ENCODE peak calls at places on chromosomes 7 and 10, in five cellular contexts. One of them, this sample, is unnamed.

GRCh38 chr10:46228076-46229071 is 58.4 kb upstream of the ANTXRL start:
- DNase-seq in HCT116: peak
- DNase-seq in SK-N-SH: peak
- DNase-seq in HepG2: peak
- DNase-seq in GM12878: no peak
- DNase-seq in this sample: peak

GRCh38 chr7:36084485-36085091 is 68.5 kb upstream of the EEPD1 start:
- DNase-seq in HCT116: peak
- DNase-seq in GM12878: no peak
- DNase-seq in HepG2: peak
- DNase-seq in SK-N-SH: peak
- DNase-seq in this sample: peak

GRCh38 chr10:107671968-107672367 is 507.5 kb upstream of the SORCS1 start:
- DNase-seq in SK-N-SH: no peak
- DNase-seq in HepG2: no peak
- DNase-seq in GM12878: no peak
- DNase-seq in HCT116: no peak
- DNase-seq in this sample: no peak

GRCh38 chr10:98269435-98269912 is 1.5 kb upstream of the LOXL4 start:
- DNase-seq in HCT116: peak
- DNase-seq in HepG2: peak
- DNase-seq in SK-N-SH: peak
- DNase-seq in GM12878: no peak
- DNase-seq in this sample: peak

GRCh38 chr7:150432915-150433892 is 17.2 kb upstream of the GIMAP8 start:
- DNase-seq in HepG2: no peak
- DNase-seq in SK-N-SH: no peak
- DNase-seq in GM12878: peak
- DNase-seq in HCT116: no peak
- DNase-seq in this sample: no peak

GRCh38 chr10:99630991-99631390 is 10.8 kb upstream of the SLC25A28 start:
- DNase-seq in GM12878: no peak
- DNase-seq in HCT116: no peak
- DNase-seq in HepG2: no peak
- DNase-seq in SK-N-SH: no peak
- DNase-seq in this sample: no peak

GRCh38 chr10:59905066-59905734 is 1.2 kb downstream of the CCDC6 start:
- DNase-seq in SK-N-SH: peak
- DNase-seq in HCT116: no peak
- DNase-seq in GM12878: no peak
- DNase-seq in HepG2: no peak
- DNase-seq in this sample: peak

GRCh38 chr10:24858244-24858907 is 94.0 kb downstream of the PRTFDC1 start:
- DNase-seq in SK-N-SH: no peak
- DNase-seq in HepG2: no peak
- DNase-seq in GM12878: no peak
- DNase-seq in HCT116: no peak
- DNase-seq in this sample: no peak

GRCh38 chr10:1174022-1174421 is 117.8 kb downstream of the WDR37 start:
- DNase-seq in HepG2: no peak
- DNase-seq in GM12878: no peak
- DNase-seq in SK-N-SH: no peak
- DNase-seq in HCT116: no peak
- DNase-seq in this sample: no peak

GRCh38 chr10:132554991-132555647 is 17.5 kb downstream of the INPP5A start:
- DNase-seq in SK-N-SH: no peak
- DNase-seq in GM12878: no peak
- DNase-seq in HCT116: no peak
- DNase-seq in HepG2: no peak
- DNase-seq in this sample: no peak

GRCh38 chr10:52883996-52884871 is 111.7 kb upstream of the MBL2 start:
- DNase-seq in GM12878: peak
- DNase-seq in HCT116: peak
- DNase-seq in SK-N-SH: peak
- DNase-seq in HepG2: peak
- DNase-seq in this sample: peak

GRCh38 chr10:70070834-70071233 is 18.2 kb downstream of the MACROH2A2 start:
- DNase-seq in HCT116: no peak
- DNase-seq in HepG2: no peak
- DNase-seq in GM12878: no peak
- DNase-seq in SK-N-SH: no peak
- DNase-seq in this sample: no peak

GRCh38 chr10:3898821-3899220 is 113.8 kb upstream of the KLF6 start:
- DNase-seq in GM12878: no peak
- DNase-seq in SK-N-SH: no peak
- DNase-seq in HepG2: peak
- DNase-seq in HCT116: peak
- DNase-seq in this sample: peak

GRCh38 chr7:99389772-99390171 is 15.2 kb downstream of the ARPC1B start:
- DNase-seq in GM12878: no peak
- DNase-seq in HepG2: no peak
- DNase-seq in HCT116: no peak
- DNase-seq in SK-N-SH: no peak
- DNase-seq in this sample: no peak

GRCh38 chr10:112658900-112659328 is 211.9 kb downstream of the VTI1A start:
- DNase-seq in GM12878: no peak
- DNase-seq in SK-N-SH: no peak
- DNase-seq in HCT116: peak
- DNase-seq in HepG2: peak
- DNase-seq in this sample: peak

GRCh38 chr10:78944658-78945333 is 124.0 kb upstream of the ZMIZ1 start:
- DNase-seq in HCT116: no peak
- DNase-seq in HepG2: no peak
- DNase-seq in GM12878: no peak
- DNase-seq in SK-N-SH: no peak
- DNase-seq in this sample: no peak

GRCh38 chr7:129952164-129952652 is 552 bp downstream of the UBE2H start:
- DNase-seq in SK-N-SH: no peak
- DNase-seq in GM12878: no peak
- DNase-seq in HepG2: no peak
- DNase-seq in HCT116: no peak
- DNase-seq in this sample: no peak

GRCh38 chr7:50304911-50305621 is 550 bp downstream of the IKZF1 start:
- DNase-seq in GM12878: no peak
- DNase-seq in HepG2: no peak
- DNase-seq in SK-N-SH: peak
- DNase-seq in HCT116: no peak
- DNase-seq in this sample: no peak

DNA sequence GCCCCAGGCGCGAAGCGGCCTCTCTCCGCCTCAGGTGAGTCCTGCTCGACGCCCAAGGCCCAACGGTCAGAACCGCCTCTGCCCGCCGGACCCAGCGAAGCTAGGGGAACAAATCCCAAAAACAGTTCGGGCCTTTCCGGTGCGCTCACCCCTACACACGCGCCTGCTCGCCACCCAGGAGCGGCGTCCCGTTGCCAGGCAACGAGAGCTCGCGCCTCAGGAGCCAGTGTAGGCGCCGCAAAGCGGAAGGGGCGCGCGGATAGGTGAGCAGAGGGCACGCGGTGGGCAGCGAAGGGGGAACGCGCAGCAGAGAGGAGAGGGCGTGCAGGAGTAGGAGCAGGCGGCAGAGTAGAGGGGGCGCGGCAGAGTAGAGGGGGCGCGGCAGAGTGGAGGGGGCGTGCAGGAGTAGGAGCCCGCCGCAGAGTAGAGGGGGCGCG is at the start of the genes DYDC1 and DYDC2:
- DNase-seq in GM12878: no peak
- DNase-seq in HepG2: no peak
- DNase-seq in HCT116: no peak
- DNase-seq in SK-N-SH: peak
- DNase-seq in this sample: no peak
- TF ChIP-seq JUND in GM12878: no peak
- TF ChIP-seq JUND in HepG2: no peak
- TF ChIP-seq JUND in HCT116: no peak
- TF ChIP-seq JUND in SK-N-SH: no peak
- TF ChIP-seq JUND in this sample: no peak

GRCh38 chr7:32587431-32587948 is 92.2 kb downstream of the AVL9 start:
- DNase-seq in SK-N-SH: no peak
- DNase-seq in GM12878: no peak
- DNase-seq in HCT116: no peak
- DNase-seq in HepG2: peak
- DNase-seq in this sample: peak
- TF ChIP-seq JUND in SK-N-SH: peak
- TF ChIP-seq JUND in GM12878: no peak
- TF ChIP-seq JUND in HCT116: no peak
- TF ChIP-seq JUND in HepG2: no peak
- TF ChIP-seq JUND in this sample: no peak

GRCh38 chr7:127440206-127440605 is 47.7 kb upstream of the ZNF800 start:
- DNase-seq in HCT116: no peak
- DNase-seq in GM12878: no peak
- DNase-seq in HepG2: no peak
- DNase-seq in SK-N-SH: no peak
- DNase-seq in this sample: no peak
- TF ChIP-seq JUND in HCT116: no peak
- TF ChIP-seq JUND in GM12878: no peak
- TF ChIP-seq JUND in HepG2: no peak
- TF ChIP-seq JUND in SK-N-SH: no peak
- TF ChIP-seq JUND in this sample: no peak

DNA sequence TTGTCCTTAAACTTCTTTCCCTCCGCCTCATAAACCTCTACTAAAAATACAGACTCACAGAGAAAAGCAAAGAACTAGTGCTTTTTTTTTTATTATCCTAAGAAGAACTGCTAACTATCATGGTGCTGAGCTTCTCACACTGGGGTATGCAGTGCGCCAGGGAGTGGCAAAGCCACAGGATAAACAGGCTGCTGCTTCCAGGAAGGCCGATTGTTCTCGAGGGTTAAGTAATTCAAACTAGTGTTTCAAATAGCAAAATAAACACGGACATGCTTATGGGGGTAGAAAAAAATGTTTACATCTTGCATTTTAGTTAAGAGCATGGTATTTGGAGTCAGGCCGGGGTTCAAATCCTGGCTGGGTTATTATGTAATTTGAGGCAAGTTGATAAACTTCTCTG is 157.0 kb downstream of the TAX1BP1 start:
- DNase-seq in HCT116: no peak
- DNase-seq in SK-N-SH: no peak
- DNase-seq in HepG2: no peak
- DNase-seq in GM12878: no peak
- DNase-seq in this sample: no peak
- TF ChIP-seq JUND in HCT116: no peak
- TF ChIP-seq JUND in SK-N-SH: no peak
- TF ChIP-seq JUND in HepG2: no peak
- TF ChIP-seq JUND in GM12878: no peak
- TF ChIP-seq JUND in this sample: no peak

GRCh38 chr7:98204670-98205069 is 6.6 kb upstream of the BHLHA15 start:
- DNase-seq in GM12878: no peak
- DNase-seq in HepG2: no peak
- DNase-seq in HCT116: no peak
- DNase-seq in SK-N-SH: no peak
- DNase-seq in this sample: no peak
- TF ChIP-seq JUND in GM12878: no peak
- TF ChIP-seq JUND in HepG2: no peak
- TF ChIP-seq JUND in HCT116: no peak
- TF ChIP-seq JUND in SK-N-SH: no peak
- TF ChIP-seq JUND in this sample: no peak

GRCh38 chr10:19532411-19532810 is 283.8 kb upstream of the PLXDC2 start:
- DNase-seq in HepG2: no peak
- DNase-seq in SK-N-SH: no peak
- DNase-seq in GM12878: no peak
- DNase-seq in HCT116: no peak
- DNase-seq in this sample: no peak
- TF ChIP-seq JUND in HepG2: no peak
- TF ChIP-seq JUND in SK-N-SH: no peak
- TF ChIP-seq JUND in GM12878: no peak
- TF ChIP-seq JUND in HCT116: no peak
- TF ChIP-seq JUND in this sample: no peak

DNA sequence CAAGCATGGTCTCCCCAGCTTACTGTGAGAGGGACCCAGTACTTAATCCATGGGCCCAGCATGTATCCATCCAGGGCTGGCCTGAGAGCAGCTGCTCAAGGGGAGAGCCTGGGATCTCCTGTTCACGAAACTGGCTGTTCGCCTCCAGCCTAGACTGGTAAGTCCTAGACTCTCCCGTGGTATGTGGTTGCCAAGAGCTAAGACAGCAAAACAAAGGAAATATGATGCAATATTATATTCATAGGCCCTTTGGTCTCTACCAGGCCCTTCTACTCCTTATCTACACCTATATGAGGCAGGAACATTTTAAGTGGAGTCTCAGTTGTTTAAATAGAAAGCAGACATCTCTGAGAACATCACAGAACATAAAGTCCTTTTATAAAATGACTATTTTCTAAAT is 28.9 kb upstream of the STK17A start:
- DNase-seq in HCT116: no peak
- DNase-seq in HepG2: peak
- DNase-seq in GM12878: no peak
- DNase-seq in SK-N-SH: no peak
- DNase-seq in this sample: peak
- TF ChIP-seq JUND in HCT116: no peak
- TF ChIP-seq JUND in HepG2: no peak
- TF ChIP-seq JUND in GM12878: no peak
- TF ChIP-seq JUND in SK-N-SH: no peak
- TF ChIP-seq JUND in this sample: no peak

DNA sequence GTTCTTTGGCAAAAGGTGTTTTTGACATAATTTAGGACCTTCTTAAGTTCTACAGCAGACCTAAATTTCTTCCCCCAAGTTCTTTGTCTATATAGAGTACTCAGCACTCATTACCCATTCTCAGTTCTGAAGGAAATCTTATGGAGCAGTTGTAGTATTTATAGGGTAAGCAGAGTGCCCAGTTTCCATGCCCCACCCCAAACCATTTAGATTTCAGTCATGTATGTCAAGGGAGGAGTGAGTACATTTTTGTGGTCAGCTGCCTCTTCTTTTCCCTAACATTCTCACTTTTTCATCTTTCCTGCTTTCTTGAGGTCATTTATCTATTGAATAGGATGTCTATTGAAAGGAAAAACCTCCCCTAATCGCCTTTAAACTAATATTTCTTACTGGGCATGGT is 83.3 kb downstream of the KAT6B start:
- DNase-seq in HepG2: no peak
- DNase-seq in SK-N-SH: no peak
- DNase-seq in GM12878: no peak
- DNase-seq in HCT116: no peak
- DNase-seq in this sample: no peak
- TF ChIP-seq JUND in HepG2: no peak
- TF ChIP-seq JUND in SK-N-SH: no peak
- TF ChIP-seq JUND in GM12878: no peak
- TF ChIP-seq JUND in HCT116: no peak
- TF ChIP-seq JUND in this sample: no peak

This sample was measured in T47D.